ENCODE peak calls at places on chromosomes 13 and 19, in eight cellular contexts. One of them, this sample, is unnamed.

GRCh38 chr13:44921931-44922758 is 67.1 kb downstream of the NUFIP1 start:
- DNase-seq in H1: no peak
- DNase-seq in neural progenitor cell: no peak
- DNase-seq in PC-3: peak; percentile 91
- DNase-seq in Karpas-422: no peak
- DNase-seq in fibroblast of lung: peak; percentile 100
- DNase-seq in PC-9: peak; percentile 95
- DNase-seq in neuronal stem cell: no peak
- DNase-seq in this sample: peak; percentile 95

GRCh38 chr19:294819-295686 is 3.9 kb upstream of the PLPP2 start:
- DNase-seq in H1: no peak
- DNase-seq in neural progenitor cell: peak; percentile 80
- DNase-seq in PC-3: no peak
- DNase-seq in Karpas-422: peak; percentile 61
- DNase-seq in fibroblast of lung: no peak
- DNase-seq in PC-9: no peak
- DNase-seq in neuronal stem cell: no peak
- DNase-seq in this sample: peak; percentile 70

GRCh38 chr13:30805603-30806011 is 70.3 kb downstream of the ALOX5AP start:
- DNase-seq in H1: no peak
- DNase-seq in neural progenitor cell: no peak
- DNase-seq in PC-3: no peak
- DNase-seq in Karpas-422: peak; percentile 28
- DNase-seq in fibroblast of lung: no peak
- DNase-seq in PC-9: no peak
- DNase-seq in neuronal stem cell: no peak
- DNase-seq in this sample: no peak

GRCh38 chr13:76038920-76039716 is 403.0 kb downstream of the LMO7 start:
- DNase-seq in H1: no peak
- DNase-seq in neural progenitor cell: no peak
- DNase-seq in PC-3: peak; percentile 3
- DNase-seq in Karpas-422: no peak
- DNase-seq in fibroblast of lung: no peak
- DNase-seq in PC-9: no peak
- DNase-seq in neuronal stem cell: no peak
- DNase-seq in this sample: no peak

GRCh38 chr13:112225429-112226090 is 150.6 kb upstream of the SPACA7 start:
- DNase-seq in H1: no peak
- DNase-seq in neural progenitor cell: no peak
- DNase-seq in PC-3: no peak
- DNase-seq in Karpas-422: no peak
- DNase-seq in fibroblast of lung: no peak
- DNase-seq in PC-9: no peak
- DNase-seq in neuronal stem cell: no peak
- DNase-seq in this sample: no peak

GRCh38 chr13:29925457-29925856 is 75.0 kb upstream of the UBL3 start:
- DNase-seq in H1: no peak
- DNase-seq in neural progenitor cell: no peak
- DNase-seq in PC-3: peak; percentile 89
- DNase-seq in Karpas-422: no peak
- DNase-seq in fibroblast of lung: peak; percentile 90
- DNase-seq in PC-9: peak; percentile 95
- DNase-seq in neuronal stem cell: no peak
- DNase-seq in this sample: peak; percentile 94

GRCh38 chr19:49459388-49459787 is 6.4 kb downstream of the ALDH16A1 start:
- DNase-seq in H1: no peak
- DNase-seq in neural progenitor cell: no peak
- DNase-seq in PC-3: no peak
- DNase-seq in Karpas-422: no peak
- DNase-seq in fibroblast of lung: no peak
- DNase-seq in PC-9: no peak
- DNase-seq in neuronal stem cell: no peak
- DNase-seq in this sample: no peak

GRCh38 chr19:7789447-7789846 is 26.4 kb downstream of the CLEC4M start:
- DNase-seq in H1: no peak
- DNase-seq in neural progenitor cell: peak; percentile 39
- DNase-seq in PC-3: no peak
- DNase-seq in Karpas-422: no peak
- DNase-seq in fibroblast of lung: no peak
- DNase-seq in PC-9: no peak
- DNase-seq in neuronal stem cell: no peak
- DNase-seq in this sample: no peak

GRCh38 chr13:108154421-108154858 is 60.9 kb downstream of the LIG4 start:
- DNase-seq in H1: no peak
- DNase-seq in neural progenitor cell: no peak
- DNase-seq in PC-3: peak; percentile 25
- DNase-seq in Karpas-422: no peak
- DNase-seq in fibroblast of lung: no peak
- DNase-seq in PC-9: no peak
- DNase-seq in neuronal stem cell: no peak
- DNase-seq in this sample: no peak

GRCh38 chr13:100594731-100595130 is 6.1 kb upstream of the GGACT start:
- DNase-seq in H1: no peak
- DNase-seq in neural progenitor cell: peak; percentile 63
- DNase-seq in PC-3: peak; percentile 35
- DNase-seq in Karpas-422: peak; percentile 53
- DNase-seq in fibroblast of lung: no peak
- DNase-seq in PC-9: no peak
- DNase-seq in neuronal stem cell: no peak
- DNase-seq in this sample: no peak

GRCh38 chr13:24745861-24746617 is 17.9 kb upstream of the RNF17 start:
- DNase-seq in H1: no peak
- DNase-seq in neural progenitor cell: peak; percentile 31
- DNase-seq in PC-3: no peak
- DNase-seq in Karpas-422: no peak
- DNase-seq in fibroblast of lung: no peak
- DNase-seq in PC-9: no peak
- DNase-seq in neuronal stem cell: peak; percentile 24
- DNase-seq in this sample: peak; percentile 12

GRCh38 chr13:24745516-24745860 is 18.5 kb upstream of the RNF17 start:
- DNase-seq in H1: no peak
- DNase-seq in neural progenitor cell: no peak
- DNase-seq in PC-3: no peak
- DNase-seq in Karpas-422: no peak
- DNase-seq in fibroblast of lung: no peak
- DNase-seq in PC-9: no peak
- DNase-seq in neuronal stem cell: no peak
- DNase-seq in this sample: no peak

GRCh38 chr13:24744247-24744646 is 19.7 kb upstream of the RNF17 start:
- DNase-seq in H1: no peak
- DNase-seq in neural progenitor cell: no peak
- DNase-seq in PC-3: no peak
- DNase-seq in Karpas-422: no peak
- DNase-seq in fibroblast of lung: no peak
- DNase-seq in PC-9: no peak
- DNase-seq in neuronal stem cell: no peak
- DNase-seq in this sample: no peak

GRCh38 chr13:24746618-24747247 is 17.2 kb upstream of the RNF17 start:
- DNase-seq in H1: no peak
- DNase-seq in neural progenitor cell: peak; percentile 71
- DNase-seq in PC-3: no peak
- DNase-seq in Karpas-422: no peak
- DNase-seq in fibroblast of lung: no peak
- DNase-seq in PC-9: no peak
- DNase-seq in neuronal stem cell: peak; percentile 46
- DNase-seq in this sample: peak; percentile 35

GRCh38 chr13:24747248-24748151 is 16.5 kb upstream of the RNF17 start:
- DNase-seq in H1: no peak
- DNase-seq in neural progenitor cell: peak; percentile 56
- DNase-seq in PC-3: no peak
- DNase-seq in Karpas-422: no peak
- DNase-seq in fibroblast of lung: peak; percentile 22
- DNase-seq in PC-9: no peak
- DNase-seq in neuronal stem cell: peak; percentile 17
- DNase-seq in this sample: peak; percentile 36
- H2AFZ ChIP-seq in H1: peak overlapping the region; percentile 11
- H2AFZ ChIP-seq in neural progenitor cell: peak overlapping the region; percentile 82
- H2AFZ ChIP-seq in PC-3: peak overlapping the region; percentile 38
- H2AFZ ChIP-seq in Karpas-422: no peak overlapping the region
- H2AFZ ChIP-seq in fibroblast of lung: no peak overlapping the region
- H2AFZ ChIP-seq in PC-9: no peak overlapping the region
- H2AFZ ChIP-seq in neuronal stem cell: peak overlapping the region; percentile 78
- H2AFZ ChIP-seq in this sample: peak overlapping the region; percentile 66

DNA sequence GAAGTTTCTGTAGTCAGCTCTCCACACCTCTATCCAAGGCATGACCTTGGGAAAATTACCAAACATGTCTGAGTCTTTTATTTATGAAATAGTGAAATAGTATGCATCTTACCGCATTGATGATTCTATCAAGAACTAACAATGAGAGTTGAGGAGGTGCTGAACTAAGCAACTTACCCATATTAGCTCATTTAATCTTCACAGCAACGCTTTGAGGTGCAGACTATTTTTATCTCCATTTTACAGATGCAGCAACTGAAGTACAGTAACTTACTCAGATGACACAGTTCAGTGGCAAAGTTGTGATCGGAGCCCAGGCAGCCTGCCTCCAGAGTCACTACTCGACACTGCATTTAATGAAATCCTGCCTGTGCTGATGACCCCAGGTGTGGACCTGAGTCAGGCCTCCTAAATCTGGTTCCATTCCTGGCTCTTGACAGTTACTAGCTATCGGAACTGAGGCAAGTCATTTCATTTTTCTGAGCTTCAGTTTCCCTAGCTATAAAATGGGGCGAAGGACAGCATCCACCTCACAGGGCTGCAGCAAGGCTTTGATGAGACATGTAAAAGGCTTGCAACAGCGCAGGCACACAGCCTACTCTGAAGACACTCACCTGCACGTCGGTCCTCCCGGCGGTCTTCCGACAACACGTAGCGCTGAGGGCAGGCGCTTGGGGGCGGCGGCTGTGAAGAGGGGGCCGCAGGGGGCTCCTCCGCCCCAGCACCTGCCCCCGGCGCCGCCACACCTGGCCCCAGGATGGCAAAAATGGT is 1.6 kb downstream of the MYPOP start:
- DNase-seq in H1: no peak
- DNase-seq in neural progenitor cell: no peak
- DNase-seq in PC-3: no peak
- DNase-seq in Karpas-422: no peak
- DNase-seq in fibroblast of lung: no peak
- DNase-seq in PC-9: no peak
- DNase-seq in neuronal stem cell: no peak
- DNase-seq in this sample: no peak
- H3K4me2 ChIP-seq in H1: peak overlapping the region; percentile 83
- H3K4me2 ChIP-seq in neural progenitor cell: peak overlapping the region; percentile 90
- H3K4me2 ChIP-seq in PC-3: peak overlapping the region; percentile 93
- H3K4me2 ChIP-seq in Karpas-422: peak overlapping the region; percentile 85
- H3K4me2 ChIP-seq in fibroblast of lung: peak overlapping the region; percentile 44
- H3K4me2 ChIP-seq in PC-9: peak overlapping the region; percentile 99
- H3K4me2 ChIP-seq in neuronal stem cell: peak overlapping the region; percentile 91
- H3K4me2 ChIP-seq in this sample: peak overlapping the region; percentile 87

GRCh38 chr19:2577722-2578335 is 101.9 kb downstream of the GADD45B start:
- DNase-seq in H1: no peak
- DNase-seq in neural progenitor cell: no peak
- DNase-seq in PC-3: no peak
- DNase-seq in Karpas-422: no peak
- DNase-seq in fibroblast of lung: no peak
- DNase-seq in PC-9: no peak
- DNase-seq in neuronal stem cell: no peak
- DNase-seq in this sample: no peak

GRCh38 chr19:2578911-2579677 is 103.2 kb downstream of the GADD45B start:
- DNase-seq in H1: peak; percentile 76
- DNase-seq in neural progenitor cell: peak; percentile 93
- DNase-seq in PC-3: peak; percentile 87
- DNase-seq in Karpas-422: peak; percentile 61
- DNase-seq in fibroblast of lung: peak; percentile 93
- DNase-seq in PC-9: peak; percentile 86
- DNase-seq in neuronal stem cell: peak; percentile 83
- DNase-seq in this sample: peak; percentile 94

GRCh38 chr19:2579678-2580280 is 103.9 kb downstream of the GADD45B start:
- DNase-seq in H1: no peak
- DNase-seq in neural progenitor cell: no peak
- DNase-seq in PC-3: no peak
- DNase-seq in Karpas-422: no peak
- DNase-seq in fibroblast of lung: no peak
- DNase-seq in PC-9: no peak
- DNase-seq in neuronal stem cell: no peak
- DNase-seq in this sample: no peak

GRCh38 chr19:2575734-2576481 is 100.0 kb downstream of the GADD45B start:
- DNase-seq in H1: no peak
- DNase-seq in neural progenitor cell: no peak
- DNase-seq in PC-3: no peak
- DNase-seq in Karpas-422: no peak
- DNase-seq in fibroblast of lung: peak; percentile 91
- DNase-seq in PC-9: no peak
- DNase-seq in neuronal stem cell: no peak
- DNase-seq in this sample: peak; percentile 97

GRCh38 chr19:2578391-2578826 is 102.5 kb downstream of the GADD45B start:
- DNase-seq in H1: no peak
- DNase-seq in neural progenitor cell: peak; percentile 43
- DNase-seq in PC-3: peak; percentile 52
- DNase-seq in Karpas-422: no peak
- DNase-seq in fibroblast of lung: peak; percentile 46
- DNase-seq in PC-9: peak; percentile 68
- DNase-seq in neuronal stem cell: no peak
- DNase-seq in this sample: peak; percentile 76
- H3K4me3 ChIP-seq in H1: peak overlapping the region; percentile 60
- H3K4me3 ChIP-seq in neural progenitor cell: peak overlapping the region; percentile 53
- H3K4me3 ChIP-seq in PC-3: peak overlapping the region; percentile 70
- H3K4me3 ChIP-seq in Karpas-422: no peak overlapping the region
- H3K4me3 ChIP-seq in fibroblast of lung: peak overlapping the region; percentile 52
- H3K4me3 ChIP-seq in PC-9: peak overlapping the region; percentile 51
- H3K4me3 ChIP-seq in neuronal stem cell: no peak overlapping the region
- H3K4me3 ChIP-seq in this sample: peak overlapping the region; percentile 80

GRCh38 chr19:12783849-12784393 is 7.4 kb upstream of the JUNB start:
- DNase-seq in H1: no peak
- DNase-seq in neural progenitor cell: no peak
- DNase-seq in PC-3: peak; percentile 75
- DNase-seq in Karpas-422: no peak
- DNase-seq in fibroblast of lung: no peak
- DNase-seq in PC-9: peak; percentile 94
- DNase-seq in neuronal stem cell: no peak
- DNase-seq in this sample: no peak

GRCh38 chr19:12782424-12783225 is 7.3 kb upstream of the HOOK2 start:
- DNase-seq in H1: no peak
- DNase-seq in neural progenitor cell: peak; percentile 67
- DNase-seq in PC-3: peak; percentile 68
- DNase-seq in Karpas-422: peak; percentile 85
- DNase-seq in fibroblast of lung: peak; percentile 85
- DNase-seq in PC-9: no peak
- DNase-seq in neuronal stem cell: no peak
- DNase-seq in this sample: peak; percentile 84

GRCh38 chr19:12783226-12783848 is 7.9 kb upstream of the JUNB start:
- DNase-seq in H1: no peak
- DNase-seq in neural progenitor cell: no peak
- DNase-seq in PC-3: no peak
- DNase-seq in Karpas-422: peak; percentile 44
- DNase-seq in fibroblast of lung: no peak
- DNase-seq in PC-9: peak; percentile 33
- DNase-seq in neuronal stem cell: no peak
- DNase-seq in this sample: peak; percentile 42

GRCh38 chr19:12784394-12784870 is 6.9 kb upstream of the JUNB start:
- DNase-seq in H1: no peak
- DNase-seq in neural progenitor cell: no peak
- DNase-seq in PC-3: no peak
- DNase-seq in Karpas-422: peak; percentile 46
- DNase-seq in fibroblast of lung: no peak
- DNase-seq in PC-9: peak; percentile 33
- DNase-seq in neuronal stem cell: no peak
- DNase-seq in this sample: peak; percentile 52

DNA sequence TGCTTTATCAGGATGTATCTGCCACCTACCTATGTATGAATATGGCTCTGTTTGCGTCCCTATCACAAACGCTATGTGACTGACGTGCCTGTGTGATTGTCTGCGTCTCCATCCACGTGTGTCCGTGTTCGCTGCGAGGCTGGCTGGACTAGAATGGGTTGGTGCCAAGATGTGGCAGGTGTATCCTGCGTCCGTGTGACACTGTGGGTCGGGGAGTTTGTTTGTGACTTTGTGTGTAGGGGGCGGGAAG is 6.7 kb upstream of the HOOK2 start:
- DNase-seq in H1: no peak
- DNase-seq in neural progenitor cell: no peak
- DNase-seq in PC-3: no peak
- DNase-seq in Karpas-422: no peak
- DNase-seq in fibroblast of lung: no peak
- DNase-seq in PC-9: no peak
- DNase-seq in neuronal stem cell: no peak
- DNase-seq in this sample: no peak
- H2AFZ ChIP-seq in H1: no peak overlapping the region
- H2AFZ ChIP-seq in neural progenitor cell: peak overlapping the region; percentile 30
- H2AFZ ChIP-seq in PC-3: peak overlapping the region; percentile 93
- H2AFZ ChIP-seq in Karpas-422: peak overlapping the region; percentile 63
- H2AFZ ChIP-seq in fibroblast of lung: peak overlapping the region; percentile 75
- H2AFZ ChIP-seq in PC-9: peak overlapping the region; percentile 37
- H2AFZ ChIP-seq in neuronal stem cell: peak overlapping the region; percentile 84
- H2AFZ ChIP-seq in this sample: no peak overlapping the region